ENCODE peak calls at places on chromosomes 4 and X, in five cellular contexts. F is endodermal cell, L is sigmoid colon, E is PC-9, J is right lobe of liver. C is an unnamed sample.

GRCh38 chr4:36476135-36476534 is 194.7 kb downstream of the DTHD1 start:
- DNase-seq in F (no peak), L (no peak), E (no peak), J (no peak), C (no peak)

GRCh38 chr4:88610771-88611170 is 18.5 kb downstream of the HERC3 start:
- DNase-seq in F (no peak), L (peak; percentile 85), E (no peak), J (no peak), C (peak; percentile 89)

GRCh38 chr4:152278505-152279301 is 257.2 kb downstream of the FBXW7 start:
- DNase-seq in F (peak; percentile 73), L (no peak), E (no peak), J (no peak), C (no peak)

GRCh38 chr4:119646347-119647071 is 17.9 kb upstream of the PDE5A start:
- DNase-seq in F (no peak), L (peak; percentile 76), E (no peak), J (peak; percentile 52), C (peak; percentile 78)

GRCh38 chr4:13701937-13702446 is 74.5 kb upstream of the BOD1L1 start:
- DNase-seq in F (no peak), L (no peak), E (peak; percentile 94), J (no peak), C (peak; percentile 80)

GRCh38 chrX:151687635-151688034 is 7.6 kb upstream of the PRRG3 start:
- DNase-seq in F (no peak), L (no peak), E (no peak), J (no peak), C (no peak)

GRCh38 chr4:170242471-170242870 is 152.7 kb upstream of the AADAT start:
- DNase-seq in F (no peak), L (no peak), E (no peak), J (no peak), C (no peak)

GRCh38 chrX:11786862-11787261 is 28.8 kb downstream of the MSL3 start:
- DNase-seq in F (no peak), L (no peak), E (no peak), J (no peak), C (peak; percentile 7)

GRCh38 chr4:173991814-173992213 is 291.7 kb downstream of the FBXO8 start:
- DNase-seq in F (no peak), L (no peak), E (no peak), J (no peak), C (no peak)

GRCh38 chr4:85780664-85781063 is 305.7 kb downstream of the ARHGAP24 start:
- DNase-seq in F (no peak), L (no peak), E (no peak), J (no peak), C (peak; percentile 77)
- H3K4me3 ChIP-seq in F (peak overlapping the region; percentile 55), L (no peak overlapping the region), E (no peak overlapping the region), J (no peak overlapping the region), C (peak overlapping the region; percentile 28)

GRCh38 chr4:15444879-15445576 is 17.2 kb downstream of the C1QTNF7 start:
- DNase-seq in F (no peak), L (no peak), E (peak; percentile 43), J (no peak), C (no peak)
- TF ChIP-seq CTCF in F (no peak), L (no peak), E (no peak), J (no peak), C (no peak)

DNA sequence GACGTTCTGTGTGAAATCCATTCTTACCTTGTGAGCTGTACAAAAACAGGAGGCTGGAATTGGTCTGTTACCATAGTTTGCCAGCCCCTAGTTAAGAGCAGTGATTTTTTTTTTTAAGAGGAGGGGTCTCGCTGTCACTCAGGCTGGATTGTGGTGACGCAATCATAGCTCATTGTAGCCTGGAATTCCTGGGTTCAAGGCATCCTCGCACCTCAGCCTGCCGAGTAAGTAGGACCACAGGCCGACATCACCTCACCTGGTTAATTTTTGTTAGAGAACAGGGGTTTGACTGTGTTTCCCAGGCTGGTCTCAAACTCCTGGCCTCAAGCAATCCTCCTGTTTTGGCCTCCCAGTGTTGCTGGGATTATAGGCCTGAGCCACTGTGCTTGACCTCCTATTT is 7.5 kb downstream of the USP9X start:
- DNase-seq in F (no peak), L (no peak), E (no peak), J (no peak), C (no peak)
- H3K4me3 ChIP-seq in F (no peak overlapping the region), L (no peak overlapping the region), E (no peak overlapping the region), J (no peak overlapping the region), C (no peak overlapping the region)

GRCh38 chrX:10612215-10612614 is 8.2 kb downstream of the MID1 start:
- DNase-seq in F (no peak), L (no peak), E (no peak), J (no peak), C (peak; percentile 78)
- TF ChIP-seq CTCF in F (no peak), L (no peak), E (no peak), J (no peak), C (no peak)

GRCh38 chrX:110338850-110339373 is 19.7 kb upstream of the RTL9 start:
- DNase-seq in F (no peak), L (no peak), E (no peak), J (no peak), C (no peak)
- H3K4me3 ChIP-seq in F (no peak overlapping the region), L (no peak overlapping the region), E (no peak overlapping the region), J (no peak overlapping the region), C (no peak overlapping the region)

DNA sequence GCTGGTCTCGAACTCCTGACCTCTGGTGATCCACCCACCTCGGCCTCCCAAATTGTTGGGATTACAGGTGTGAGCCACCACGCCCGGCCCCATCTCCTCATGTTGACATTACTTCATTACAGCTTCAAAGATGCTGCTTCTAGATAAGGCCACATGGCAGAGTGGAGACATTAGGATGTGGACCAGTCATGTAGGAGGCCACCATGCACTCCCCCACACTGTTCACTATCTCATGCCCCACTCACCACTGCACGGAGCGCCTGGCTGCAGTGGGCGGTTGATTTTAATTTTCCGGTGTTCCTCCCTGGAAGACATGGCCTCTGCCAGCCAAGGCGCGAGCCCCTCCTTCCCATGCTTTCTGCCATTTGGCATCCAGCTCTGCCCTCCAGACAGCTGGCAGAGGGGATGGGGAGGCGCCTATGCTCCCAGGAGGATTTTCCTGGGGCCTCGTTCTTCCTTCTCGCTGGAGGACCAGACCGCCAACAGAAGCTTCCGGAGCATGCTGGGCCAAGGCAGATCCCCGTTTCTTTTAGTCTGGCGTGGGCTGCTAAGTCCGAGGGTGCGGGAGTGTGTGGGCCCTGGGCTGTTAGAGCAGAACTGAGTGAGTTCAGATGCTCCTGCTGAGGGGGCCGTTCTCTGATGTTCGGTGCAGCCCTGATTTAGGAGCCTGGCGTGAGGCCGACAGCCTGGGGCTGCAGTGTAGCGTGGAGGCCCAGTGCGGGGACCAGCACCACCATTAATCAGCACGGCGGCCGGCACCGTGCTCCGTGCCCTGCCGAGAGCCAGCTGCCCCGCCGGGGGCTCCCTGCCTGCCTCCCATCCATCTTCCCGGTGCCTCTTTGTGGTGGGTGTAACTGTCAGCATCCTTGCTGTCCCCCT is 93.1 kb downstream of the SORCS2 start:
- DNase-seq in F (no peak), L (no peak), E (no peak), J (no peak), C (no peak)
- TF ChIP-seq CTCF in F (no peak), L (no peak), E (no peak), J (no peak), C (no peak)

C was measured in fibroblast of mammary gland.